ENCODE peak calls at places on chromosomes 6 and 20, in seven cellular contexts. One of them, this sample, is unnamed.

GRCh38 chr6:156396791-156397418 is 380.3 kb upstream of the ARID1B start:
- DNase-seq in ovary: no peak
- DNase-seq in tibial nerve: no peak
- DNase-seq in astrocyte: no peak
- DNase-seq in A673: no peak
- DNase-seq in PC-9: no peak
- DNase-seq in fibroblast of lung: no peak
- DNase-seq in this sample: no peak

GRCh38 chr6:8678466-8678865 is 243.1 kb upstream of the SLC35B3 start:
- DNase-seq in tibial nerve: no peak
- DNase-seq in A673: no peak
- DNase-seq in astrocyte: no peak
- DNase-seq in ovary: no peak
- DNase-seq in PC-9: no peak
- DNase-seq in fibroblast of lung: no peak
- DNase-seq in this sample: no peak

GRCh38 chr6:11756292-11756691 is 22.3 kb downstream of the ADTRP start:
- DNase-seq in A673: no peak
- DNase-seq in PC-9: no peak
- DNase-seq in ovary: no peak
- DNase-seq in tibial nerve: no peak
- DNase-seq in astrocyte: no peak
- DNase-seq in fibroblast of lung: no peak
- DNase-seq in this sample: no peak

GRCh38 chr20:54149765-54150264 is 24.0 kb downstream of the CYP24A1 start:
- DNase-seq in PC-9: no peak
- DNase-seq in tibial nerve: no peak
- DNase-seq in fibroblast of lung: no peak
- DNase-seq in A673: no peak
- DNase-seq in ovary: no peak
- DNase-seq in astrocyte: no peak
- DNase-seq in this sample: no peak

GRCh38 chr6:19535351-19535750 is 301.8 kb upstream of the ID4 start:
- DNase-seq in tibial nerve: no peak
- DNase-seq in PC-9: no peak
- DNase-seq in ovary: no peak
- DNase-seq in astrocyte: no peak
- DNase-seq in fibroblast of lung: no peak
- DNase-seq in A673: no peak
- DNase-seq in this sample: no peak

GRCh38 chr6:107535626-107536025 is 45.7 kb downstream of the SOBP start:
- DNase-seq in fibroblast of lung: no peak
- DNase-seq in PC-9: no peak
- DNase-seq in astrocyte: no peak
- DNase-seq in A673: no peak
- DNase-seq in tibial nerve: no peak
- DNase-seq in ovary: no peak
- DNase-seq in this sample: no peak

GRCh38 chr20:62376112-62377063 is 9.3 kb upstream of the LAMA5 start:
- DNase-seq in astrocyte: no peak
- DNase-seq in ovary: peak; percentile 63
- DNase-seq in PC-9: peak; percentile 54
- DNase-seq in tibial nerve: no peak
- DNase-seq in A673: no peak
- DNase-seq in fibroblast of lung: peak; percentile 49
- DNase-seq in this sample: no peak

GRCh38 chr6:33722103-33722646 is 10.7 kb upstream of the UQCC2 start:
- DNase-seq in ovary: no peak
- DNase-seq in PC-9: no peak
- DNase-seq in astrocyte: no peak
- DNase-seq in A673: no peak
- DNase-seq in fibroblast of lung: no peak
- DNase-seq in tibial nerve: no peak
- DNase-seq in this sample: no peak

GRCh38 chr20:34710568-34710839 is 6.4 kb downstream of the TP53INP2 start:
- DNase-seq in ovary: no peak
- DNase-seq in A673: no peak
- DNase-seq in fibroblast of lung: no peak
- DNase-seq in tibial nerve: no peak
- DNase-seq in astrocyte: no peak
- DNase-seq in PC-9: no peak
- DNase-seq in this sample: no peak

GRCh38 chr20:34710861-34711574 is 6.9 kb downstream of the TP53INP2 start:
- DNase-seq in astrocyte: no peak
- DNase-seq in PC-9: no peak
- DNase-seq in tibial nerve: no peak
- DNase-seq in A673: no peak
- DNase-seq in ovary: no peak
- DNase-seq in fibroblast of lung: no peak
- DNase-seq in this sample: no peak

GRCh38 chr20:34709836-34710567 is 5.9 kb downstream of the TP53INP2 start:
- DNase-seq in tibial nerve: no peak
- DNase-seq in A673: peak; percentile 70
- DNase-seq in PC-9: peak; percentile 78
- DNase-seq in fibroblast of lung: peak; percentile 66
- DNase-seq in ovary: peak; percentile 78
- DNase-seq in astrocyte: peak; percentile 47
- DNase-seq in this sample: peak; percentile 76

GRCh38 chr20:34708621-34709043 is 4.5 kb downstream of the TP53INP2 start:
- DNase-seq in A673: peak; percentile 59
- DNase-seq in tibial nerve: peak; percentile 68
- DNase-seq in PC-9: peak; percentile 55
- DNase-seq in astrocyte: no peak
- DNase-seq in ovary: peak; percentile 73
- DNase-seq in fibroblast of lung: peak; percentile 12
- DNase-seq in this sample: peak; percentile 40

GRCh38 chr20:34709044-34709835 is 5.1 kb downstream of the TP53INP2 start:
- DNase-seq in ovary: peak; percentile 94
- DNase-seq in PC-9: peak; percentile 79
- DNase-seq in tibial nerve: peak; percentile 84
- DNase-seq in A673: peak; percentile 81
- DNase-seq in fibroblast of lung: peak; percentile 77
- DNase-seq in astrocyte: peak; percentile 68
- DNase-seq in this sample: peak; percentile 74
- H3K4me1 ChIP-seq in ovary: peaks cover 6% of the 10 kb centered on the region
- H3K4me1 ChIP-seq in PC-9: peaks cover 46% of the 10 kb centered on the region
- H3K4me1 ChIP-seq in tibial nerve: peaks cover 19% of the 10 kb centered on the region
- H3K4me1 ChIP-seq in A673: peaks cover 21% of the 10 kb centered on the region
- H3K4me1 ChIP-seq in fibroblast of lung: peaks cover 29% of the 10 kb centered on the region
- H3K4me1 ChIP-seq in astrocyte: peaks cover 33% of the 10 kb centered on the region
- H3K4me1 ChIP-seq in this sample: peaks cover 10% of the 10 kb centered on the region

DNA sequence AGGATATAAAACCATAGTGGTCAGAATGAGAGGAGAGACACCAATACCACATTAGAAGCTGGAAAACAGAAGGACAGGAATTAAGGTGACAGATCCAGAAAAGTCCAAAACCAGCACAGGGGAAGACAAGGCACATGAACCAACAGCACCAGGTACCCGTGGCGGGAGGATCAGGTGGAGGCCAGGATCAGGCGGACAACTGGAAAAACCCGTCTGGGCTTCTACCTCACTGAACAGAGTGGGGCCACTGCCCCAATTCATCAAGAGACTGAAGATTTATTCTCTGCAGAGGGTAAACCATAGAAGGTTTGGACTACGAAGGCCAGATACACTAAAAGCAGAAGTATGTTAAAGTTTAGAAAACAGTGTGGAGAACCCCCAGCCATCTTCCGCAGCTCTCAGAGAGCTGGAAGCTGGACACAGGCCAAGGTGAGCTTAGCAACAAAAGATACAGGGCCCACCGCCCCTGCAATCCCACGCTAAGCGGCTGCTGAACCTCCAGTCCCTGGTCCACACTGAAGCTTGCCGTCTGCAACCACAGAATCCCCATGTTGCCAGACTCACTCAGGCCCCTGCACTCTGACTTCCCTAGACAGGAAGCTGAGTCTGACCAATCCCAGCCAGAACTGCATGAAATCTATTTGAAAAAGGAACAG is 29.9 kb downstream of the ABHD12 start:
- DNase-seq in ovary: no peak
- DNase-seq in fibroblast of lung: peak; percentile 86
- DNase-seq in A673: no peak
- DNase-seq in PC-9: peak; percentile 40
- DNase-seq in astrocyte: peak; percentile 83
- DNase-seq in tibial nerve: no peak
- DNase-seq in this sample: no peak
- H3K4me1 ChIP-seq in ovary: no peaks in the 10 kb centered on the region
- H3K4me1 ChIP-seq in fibroblast of lung: peaks cover 2% of the 10 kb centered on the region
- H3K4me1 ChIP-seq in A673: no peaks in the 10 kb centered on the region
- H3K4me1 ChIP-seq in PC-9: peaks cover 12% of the 10 kb centered on the region
- H3K4me1 ChIP-seq in astrocyte: peaks cover 18% of the 10 kb centered on the region
- H3K4me1 ChIP-seq in tibial nerve: peaks cover 15% of the 10 kb centered on the region
- H3K4me1 ChIP-seq in this sample: peaks cover 7% of the 10 kb centered on the region

GRCh38 chr20:32051720-32052089 is 337 bp upstream of the HCK start:
- DNase-seq in A673: no peak
- DNase-seq in tibial nerve: no peak
- DNase-seq in PC-9: no peak
- DNase-seq in fibroblast of lung: no peak
- DNase-seq in ovary: no peak
- DNase-seq in astrocyte: no peak
- DNase-seq in this sample: no peak
- H3K4me1 ChIP-seq in A673: peaks cover 4% of the 10 kb centered on the region
- H3K4me1 ChIP-seq in tibial nerve: peaks cover 5% of the 10 kb centered on the region
- H3K4me1 ChIP-seq in PC-9: no peaks in the 10 kb centered on the region
- H3K4me1 ChIP-seq in fibroblast of lung: no peaks in the 10 kb centered on the region
- H3K4me1 ChIP-seq in ovary: no peaks in the 10 kb centered on the region
- H3K4me1 ChIP-seq in astrocyte: no peaks in the 10 kb centered on the region
- H3K4me1 ChIP-seq in this sample: peaks cover 7% of the 10 kb centered on the region

GRCh38 chr20:9070304-9070703 is 1.4 kb downstream of the PLCB4 start:
- DNase-seq in astrocyte: no peak
- DNase-seq in fibroblast of lung: no peak
- DNase-seq in tibial nerve: no peak
- DNase-seq in PC-9: no peak
- DNase-seq in A673: no peak
- DNase-seq in ovary: no peak
- DNase-seq in this sample: no peak
- H3K4me1 ChIP-seq in astrocyte: peaks cover 10% of the 10 kb centered on the region
- H3K4me1 ChIP-seq in fibroblast of lung: peaks cover 6% of the 10 kb centered on the region
- H3K4me1 ChIP-seq in tibial nerve: peaks cover 6% of the 10 kb centered on the region
- H3K4me1 ChIP-seq in PC-9: peaks cover 19% of the 10 kb centered on the region
- H3K4me1 ChIP-seq in A673: peaks cover 6% of the 10 kb centered on the region
- H3K4me1 ChIP-seq in ovary: peaks cover 2% of the 10 kb centered on the region
- H3K4me1 ChIP-seq in this sample: no peaks in the 10 kb centered on the region

GRCh38 chr6:30323806-30324205 is 2.9 kb upstream of the TRIM39 start:
- DNase-seq in ovary: no peak
- DNase-seq in A673: no peak
- DNase-seq in tibial nerve: no peak
- DNase-seq in astrocyte: no peak
- DNase-seq in PC-9: no peak
- DNase-seq in fibroblast of lung: peak; percentile 26
- DNase-seq in this sample: no peak
- H3K4me1 ChIP-seq in ovary: peaks cover 5% of the 10 kb centered on the region
- H3K4me1 ChIP-seq in A673: peaks cover 22% of the 10 kb centered on the region
- H3K4me1 ChIP-seq in tibial nerve: peaks cover 23% of the 10 kb centered on the region
- H3K4me1 ChIP-seq in astrocyte: peaks cover 35% of the 10 kb centered on the region
- H3K4me1 ChIP-seq in PC-9: peaks cover 20% of the 10 kb centered on the region
- H3K4me1 ChIP-seq in fibroblast of lung: peaks cover 2% of the 10 kb centered on the region
- H3K4me1 ChIP-seq in this sample: peaks cover 17% of the 10 kb centered on the region

GRCh38 chr20:1851396-1851795 is 43.8 kb upstream of the SIRPA start:
- DNase-seq in astrocyte: no peak
- DNase-seq in A673: peak; percentile 65
- DNase-seq in tibial nerve: no peak
- DNase-seq in PC-9: no peak
- DNase-seq in fibroblast of lung: no peak
- DNase-seq in ovary: no peak
- DNase-seq in this sample: no peak
- H3K4me1 ChIP-seq in astrocyte: no peaks in the 10 kb centered on the region
- H3K4me1 ChIP-seq in A673: peaks cover 49% of the 10 kb centered on the region
- H3K4me1 ChIP-seq in tibial nerve: no peaks in the 10 kb centered on the region
- H3K4me1 ChIP-seq in PC-9: peaks cover 3% of the 10 kb centered on the region
- H3K4me1 ChIP-seq in fibroblast of lung: no peaks in the 10 kb centered on the region
- H3K4me1 ChIP-seq in ovary: no peaks in the 10 kb centered on the region
- H3K4me1 ChIP-seq in this sample: peaks cover 18% of the 10 kb centered on the region

This sample was measured in MM.1S.